ENCODE peak calls at places on chromosome 9, in eight cellular contexts. One of them, this sample, is unnamed.

GRCh38 chr9:108535526-108535925 is 320.3 kb downstream of the ACTL7B start:
- DNase-seq in cardiac muscle cell: no peak
- DNase-seq in choroid plexus epithelial cell: peak; percentile 31
- DNase-seq in CD8-positive, alpha-beta T cell: no peak
- DNase-seq in astrocyte of the spinal cord: no peak
- DNase-seq in fibroblast of mammary gland: peak; percentile 50
- DNase-seq in HFF-Myc: no peak
- DNase-seq in GM23248: no peak
- DNase-seq in this sample: peak; percentile 22

GRCh38 chr9:104900871-104901270 is 27.1 kb downstream of the ABCA1 start:
- DNase-seq in HFF-Myc: no peak
- DNase-seq in cardiac muscle cell: peak; percentile 40
- DNase-seq in astrocyte of the spinal cord: no peak
- DNase-seq in GM23248: no peak
- DNase-seq in fibroblast of mammary gland: no peak
- DNase-seq in CD8-positive, alpha-beta T cell: no peak
- DNase-seq in choroid plexus epithelial cell: peak; percentile 35
- DNase-seq in this sample: peak; percentile 17

GRCh38 chr9:92535940-92536850 is at the start of gene ECM2:
- DNase-seq in choroid plexus epithelial cell: peak; percentile 72
- DNase-seq in GM23248: peak; percentile 77
- DNase-seq in CD8-positive, alpha-beta T cell: no peak
- DNase-seq in cardiac muscle cell: peak; percentile 79
- DNase-seq in HFF-Myc: no peak
- DNase-seq in astrocyte of the spinal cord: peak; percentile 67
- DNase-seq in fibroblast of mammary gland: peak; percentile 68
- DNase-seq in this sample: peak; percentile 78

GRCh38 chr9:93776873-93777272 is 178.3 kb downstream of the BARX1 start:
- DNase-seq in CD8-positive, alpha-beta T cell: no peak
- DNase-seq in HFF-Myc: no peak
- DNase-seq in choroid plexus epithelial cell: no peak
- DNase-seq in fibroblast of mammary gland: no peak
- DNase-seq in astrocyte of the spinal cord: no peak
- DNase-seq in cardiac muscle cell: no peak
- DNase-seq in GM23248: no peak
- DNase-seq in this sample: no peak

GRCh38 chr9:129487658-129488483 is 133.0 kb downstream of the C9orf50 start:
- DNase-seq in astrocyte of the spinal cord: peak; percentile 71
- DNase-seq in cardiac muscle cell: peak; percentile 78
- DNase-seq in HFF-Myc: no peak
- DNase-seq in choroid plexus epithelial cell: peak; percentile 82
- DNase-seq in fibroblast of mammary gland: peak; percentile 71
- DNase-seq in GM23248: peak; percentile 73
- DNase-seq in CD8-positive, alpha-beta T cell: no peak
- DNase-seq in this sample: peak; percentile 73

GRCh38 chr9:1047605-1048235 is 2.4 kb upstream of the DMRT2 start:
- DNase-seq in HFF-Myc: no peak
- DNase-seq in CD8-positive, alpha-beta T cell: no peak
- DNase-seq in GM23248: peak; percentile 50
- DNase-seq in cardiac muscle cell: no peak
- DNase-seq in fibroblast of mammary gland: no peak
- DNase-seq in astrocyte of the spinal cord: no peak
- DNase-seq in choroid plexus epithelial cell: peak; percentile 5
- DNase-seq in this sample: peak; percentile 3

GRCh38 chr9:137138701-137139467 is at the start of gene GRIN1:
- DNase-seq in cardiac muscle cell: peak; percentile 46
- DNase-seq in GM23248: peak; percentile 59
- DNase-seq in choroid plexus epithelial cell: peak; percentile 20
- DNase-seq in fibroblast of mammary gland: no peak
- DNase-seq in CD8-positive, alpha-beta T cell: peak; percentile 43
- DNase-seq in astrocyte of the spinal cord: no peak
- DNase-seq in HFF-Myc: no peak
- DNase-seq in this sample: peak; percentile 76

GRCh38 chr9:81613002-81613750 is 76.2 kb downstream of the TLE1 start:
- DNase-seq in HFF-Myc: peak; percentile 81
- DNase-seq in fibroblast of mammary gland: peak; percentile 95
- DNase-seq in GM23248: peak; percentile 68
- DNase-seq in cardiac muscle cell: peak; percentile 97
- DNase-seq in CD8-positive, alpha-beta T cell: no peak
- DNase-seq in astrocyte of the spinal cord: peak; percentile 73
- DNase-seq in choroid plexus epithelial cell: peak; percentile 95
- DNase-seq in this sample: peak; percentile 96

GRCh38 chr9:135978650-135979461 is 17.7 kb upstream of the UBAC1 start:
- DNase-seq in CD8-positive, alpha-beta T cell: peak; percentile 68
- DNase-seq in astrocyte of the spinal cord: no peak
- DNase-seq in choroid plexus epithelial cell: no peak
- DNase-seq in GM23248: no peak
- DNase-seq in HFF-Myc: no peak
- DNase-seq in fibroblast of mammary gland: no peak
- DNase-seq in cardiac muscle cell: no peak
- DNase-seq in this sample: peak; percentile 21

GRCh38 chr9:38068866-38069628 is at the start of gene SHB:
- DNase-seq in CD8-positive, alpha-beta T cell: peak; percentile 83
- DNase-seq in HFF-Myc: no peak
- DNase-seq in astrocyte of the spinal cord: no peak
- DNase-seq in fibroblast of mammary gland: no peak
- DNase-seq in GM23248: peak; percentile 87
- DNase-seq in choroid plexus epithelial cell: peak; percentile 59
- DNase-seq in cardiac muscle cell: peak; percentile 70
- DNase-seq in this sample: peak; percentile 88

GRCh38 chr9:7320139-7320538 is 479.4 kb downstream of the DMAC1 start:
- DNase-seq in fibroblast of mammary gland: peak; percentile 100
- DNase-seq in CD8-positive, alpha-beta T cell: no peak
- DNase-seq in HFF-Myc: peak; percentile 88
- DNase-seq in GM23248: peak; percentile 94
- DNase-seq in choroid plexus epithelial cell: peak; percentile 88
- DNase-seq in astrocyte of the spinal cord: peak; percentile 84
- DNase-seq in cardiac muscle cell: peak; percentile 88
- DNase-seq in this sample: peak; percentile 1

GRCh38 chr9:116096046-116096445 is 57.5 kb upstream of the PAPPA start:
- DNase-seq in astrocyte of the spinal cord: no peak
- DNase-seq in GM23248: peak; percentile 59
- DNase-seq in CD8-positive, alpha-beta T cell: no peak
- DNase-seq in cardiac muscle cell: no peak
- DNase-seq in choroid plexus epithelial cell: no peak
- DNase-seq in fibroblast of mammary gland: peak; percentile 37
- DNase-seq in HFF-Myc: no peak
- DNase-seq in this sample: no peak

GRCh38 chr9:69149321-69149807 is 24.7 kb upstream of the TJP2 start:
- DNase-seq in CD8-positive, alpha-beta T cell: no peak
- DNase-seq in cardiac muscle cell: peak; percentile 88
- DNase-seq in astrocyte of the spinal cord: peak; percentile 72
- DNase-seq in HFF-Myc: no peak
- DNase-seq in GM23248: peak; percentile 80
- DNase-seq in choroid plexus epithelial cell: peak; percentile 94
- DNase-seq in fibroblast of mammary gland: peak; percentile 65
- DNase-seq in this sample: peak; percentile 81

GRCh38 chr9:82419827-82420486 is 431.4 kb downstream of the SPATA31D1 start:
- DNase-seq in fibroblast of mammary gland: no peak
- DNase-seq in GM23248: no peak
- DNase-seq in cardiac muscle cell: no peak
- DNase-seq in choroid plexus epithelial cell: no peak
- DNase-seq in HFF-Myc: no peak
- DNase-seq in astrocyte of the spinal cord: no peak
- DNase-seq in CD8-positive, alpha-beta T cell: no peak
- DNase-seq in this sample: no peak

GRCh38 chr9:133003071-133003461 is 24.6 kb downstream of the GFI1B start:
- DNase-seq in astrocyte of the spinal cord: no peak
- DNase-seq in GM23248: no peak
- DNase-seq in HFF-Myc: no peak
- DNase-seq in CD8-positive, alpha-beta T cell: no peak
- DNase-seq in fibroblast of mammary gland: no peak
- DNase-seq in choroid plexus epithelial cell: no peak
- DNase-seq in cardiac muscle cell: no peak
- DNase-seq in this sample: no peak

GRCh38 chr9:70021026-70021571 is 22.5 kb upstream of the MAMDC2 start:
- DNase-seq in cardiac muscle cell: peak; percentile 54
- DNase-seq in CD8-positive, alpha-beta T cell: no peak
- DNase-seq in astrocyte of the spinal cord: peak; percentile 94
- DNase-seq in choroid plexus epithelial cell: peak; percentile 79
- DNase-seq in fibroblast of mammary gland: peak; percentile 93
- DNase-seq in HFF-Myc: peak; percentile 41
- DNase-seq in GM23248: peak; percentile 91
- DNase-seq in this sample: peak; percentile 74

GRCh38 chr9:32783168-32783891 is at the start of gene TMEM215:
- DNase-seq in choroid plexus epithelial cell: peak; percentile 0
- DNase-seq in cardiac muscle cell: peak; percentile 3
- DNase-seq in CD8-positive, alpha-beta T cell: no peak
- DNase-seq in GM23248: no peak
- DNase-seq in fibroblast of mammary gland: no peak
- DNase-seq in astrocyte of the spinal cord: peak; percentile 1
- DNase-seq in HFF-Myc: no peak
- DNase-seq in this sample: peak; percentile 0
- H3K4me3 ChIP-seq in choroid plexus epithelial cell: no peak within 1 kb of the TSS
- H3K4me3 ChIP-seq in cardiac muscle cell: peak within 1 kb of the TSS; percentile 23
- H3K4me3 ChIP-seq in CD8-positive, alpha-beta T cell: no peak within 1 kb of the TSS
- H3K4me3 ChIP-seq in GM23248: no peak within 1 kb of the TSS
- H3K4me3 ChIP-seq in fibroblast of mammary gland: no peak within 1 kb of the TSS
- H3K4me3 ChIP-seq in astrocyte of the spinal cord: no peak within 1 kb of the TSS
- H3K4me3 ChIP-seq in HFF-Myc: no peak within 1 kb of the TSS
- H3K4me3 ChIP-seq in this sample: no peak within 1 kb of the TSS

DNA sequence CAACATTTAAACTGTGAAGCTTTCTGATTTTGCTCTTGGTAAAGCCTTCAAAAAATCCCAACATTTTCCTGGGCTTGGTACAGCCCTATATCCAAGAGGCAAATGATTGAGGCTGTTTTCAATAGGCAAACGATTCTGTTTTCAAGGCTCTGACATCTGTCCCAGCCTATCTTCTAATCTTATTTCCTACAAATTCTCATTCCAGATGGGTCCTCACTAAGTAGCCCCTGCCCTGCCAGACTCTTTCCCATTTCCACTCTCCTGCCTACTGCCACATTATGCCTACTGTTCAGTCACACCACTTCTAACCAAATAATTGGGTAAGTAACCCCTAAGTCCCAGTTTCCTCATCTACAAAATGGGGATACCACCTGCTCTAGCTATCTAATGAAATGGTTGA is 3.5 kb downstream of the GBA2 start:
- DNase-seq in fibroblast of mammary gland: no peak
- DNase-seq in astrocyte of the spinal cord: no peak
- DNase-seq in HFF-Myc: no peak
- DNase-seq in choroid plexus epithelial cell: no peak
- DNase-seq in GM23248: no peak
- DNase-seq in CD8-positive, alpha-beta T cell: no peak
- DNase-seq in cardiac muscle cell: no peak
- DNase-seq in this sample: no peak
- H3K4me3 ChIP-seq in fibroblast of mammary gland: no peak overlapping the region
- H3K4me3 ChIP-seq in astrocyte of the spinal cord: no peak overlapping the region
- H3K4me3 ChIP-seq in HFF-Myc: peak overlapping the region; percentile 93
- H3K4me3 ChIP-seq in choroid plexus epithelial cell: no peak overlapping the region
- H3K4me3 ChIP-seq in GM23248: peak overlapping the region; percentile 90
- H3K4me3 ChIP-seq in CD8-positive, alpha-beta T cell: no peak overlapping the region
- H3K4me3 ChIP-seq in cardiac muscle cell: peak overlapping the region; percentile 75
- H3K4me3 ChIP-seq in this sample: peak overlapping the region; percentile 93

GRCh38 chr9:88533951-88534455 is 975 bp upstream of the NXNL2 start:
- DNase-seq in HFF-Myc: no peak
- DNase-seq in GM23248: peak; percentile 65
- DNase-seq in fibroblast of mammary gland: peak; percentile 28
- DNase-seq in CD8-positive, alpha-beta T cell: no peak
- DNase-seq in astrocyte of the spinal cord: peak; percentile 66
- DNase-seq in choroid plexus epithelial cell: peak; percentile 45
- DNase-seq in cardiac muscle cell: peak; percentile 52
- DNase-seq in this sample: peak; percentile 73

GRCh38 chr9:88535932-88536324 is 950 bp downstream of the NXNL2 start:
- DNase-seq in astrocyte of the spinal cord: no peak
- DNase-seq in HFF-Myc: no peak
- DNase-seq in CD8-positive, alpha-beta T cell: no peak
- DNase-seq in choroid plexus epithelial cell: no peak
- DNase-seq in cardiac muscle cell: no peak
- DNase-seq in GM23248: no peak
- DNase-seq in fibroblast of mammary gland: peak; percentile 35
- DNase-seq in this sample: no peak

GRCh38 chr9:88534456-88535225 is at the start of gene NXNL2:
- DNase-seq in CD8-positive, alpha-beta T cell: peak; percentile 16
- DNase-seq in fibroblast of mammary gland: peak; percentile 67
- DNase-seq in cardiac muscle cell: peak; percentile 85
- DNase-seq in GM23248: peak; percentile 90
- DNase-seq in astrocyte of the spinal cord: peak; percentile 83
- DNase-seq in choroid plexus epithelial cell: peak; percentile 91
- DNase-seq in HFF-Myc: no peak
- DNase-seq in this sample: peak; percentile 93

GRCh38 chr9:88536951-88537742 is 2.2 kb downstream of the NXNL2 start:
- DNase-seq in CD8-positive, alpha-beta T cell: no peak
- DNase-seq in HFF-Myc: no peak
- DNase-seq in GM23248: no peak
- DNase-seq in fibroblast of mammary gland: no peak
- DNase-seq in choroid plexus epithelial cell: no peak
- DNase-seq in astrocyte of the spinal cord: no peak
- DNase-seq in cardiac muscle cell: no peak
- DNase-seq in this sample: no peak

DNA sequence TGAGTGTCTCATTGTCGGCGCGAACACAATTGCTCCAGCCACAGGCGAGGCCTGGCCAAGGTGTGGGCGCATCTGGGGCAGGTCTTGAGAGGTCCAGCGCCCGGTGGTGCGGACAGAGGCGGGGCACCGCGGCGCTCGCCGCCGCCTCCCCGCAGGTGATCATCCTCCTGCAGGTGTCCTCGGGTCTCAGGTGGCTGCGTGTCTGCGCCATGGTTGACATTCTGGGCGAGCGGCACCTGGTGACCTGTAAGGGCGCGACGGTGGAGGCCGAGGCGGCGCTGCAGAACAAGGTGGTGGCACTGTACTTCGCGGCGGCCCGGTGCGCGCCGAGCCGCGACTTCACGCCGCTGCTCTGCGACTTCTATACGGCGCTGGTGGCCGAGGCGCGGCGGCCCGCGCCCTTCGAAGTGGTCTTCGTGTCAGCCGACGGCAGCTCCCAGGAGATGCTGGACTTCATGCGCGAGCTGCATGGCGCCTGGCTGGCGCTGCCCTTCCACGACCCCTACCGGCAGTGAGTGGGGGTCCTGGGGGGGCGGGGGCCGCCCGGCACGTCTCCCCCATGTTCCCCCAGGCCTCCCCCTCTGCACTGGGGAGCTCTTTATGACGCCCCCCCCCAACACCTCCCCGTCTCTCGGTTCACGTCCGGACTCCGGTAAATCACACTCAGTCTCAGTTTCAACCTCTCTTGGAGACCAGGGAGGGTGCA is 401 bp downstream of the NXNL2 start:
- DNase-seq in CD8-positive, alpha-beta T cell: no peak
- DNase-seq in choroid plexus epithelial cell: no peak
- DNase-seq in astrocyte of the spinal cord: no peak
- DNase-seq in GM23248: no peak
- DNase-seq in cardiac muscle cell: no peak
- DNase-seq in HFF-Myc: no peak
- DNase-seq in fibroblast of mammary gland: no peak
- DNase-seq in this sample: no peak
- H3K4me3 ChIP-seq in CD8-positive, alpha-beta T cell: peak overlapping the region; percentile 52
- H3K4me3 ChIP-seq in choroid plexus epithelial cell: peak overlapping the region; percentile 64
- H3K4me3 ChIP-seq in astrocyte of the spinal cord: peak overlapping the region; percentile 63
- H3K4me3 ChIP-seq in GM23248: peak overlapping the region; percentile 74
- H3K4me3 ChIP-seq in cardiac muscle cell: peak overlapping the region; percentile 39
- H3K4me3 ChIP-seq in HFF-Myc: peak overlapping the region; percentile 45
- H3K4me3 ChIP-seq in fibroblast of mammary gland: peak overlapping the region; percentile 64
- H3K4me3 ChIP-seq in this sample: peak overlapping the region; percentile 72

DNA sequence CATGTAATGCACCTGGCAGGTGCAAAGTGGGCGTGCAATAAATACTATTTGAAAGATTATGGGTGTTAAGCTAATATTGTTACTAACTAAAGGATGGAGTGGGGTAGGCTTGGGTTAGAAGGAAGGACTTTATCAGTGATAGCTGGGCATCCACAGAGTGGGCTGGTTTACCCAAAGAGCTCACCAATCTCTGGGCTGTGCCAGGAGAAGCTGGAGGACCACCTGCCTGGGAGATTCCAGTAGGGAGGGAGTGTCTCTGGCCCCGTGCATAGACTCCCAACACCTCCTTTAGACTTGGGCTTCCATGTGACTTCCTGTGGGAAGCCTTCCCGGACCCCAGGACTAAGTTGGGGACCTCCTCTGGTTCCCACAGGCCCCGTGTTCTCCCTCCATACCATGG is 5.6 kb upstream of the URM1 start:
- DNase-seq in astrocyte of the spinal cord: no peak
- DNase-seq in choroid plexus epithelial cell: no peak
- DNase-seq in GM23248: no peak
- DNase-seq in fibroblast of mammary gland: no peak
- DNase-seq in CD8-positive, alpha-beta T cell: no peak
- DNase-seq in HFF-Myc: no peak
- DNase-seq in cardiac muscle cell: no peak
- DNase-seq in this sample: no peak
- H3K4me3 ChIP-seq in astrocyte of the spinal cord: no peak overlapping the region
- H3K4me3 ChIP-seq in choroid plexus epithelial cell: no peak overlapping the region
- H3K4me3 ChIP-seq in GM23248: no peak overlapping the region
- H3K4me3 ChIP-seq in fibroblast of mammary gland: no peak overlapping the region
- H3K4me3 ChIP-seq in CD8-positive, alpha-beta T cell: peak overlapping the region; percentile 37
- H3K4me3 ChIP-seq in HFF-Myc: no peak overlapping the region
- H3K4me3 ChIP-seq in cardiac muscle cell: no peak overlapping the region
- H3K4me3 ChIP-seq in this sample: peak overlapping the region; percentile 52

This sample was measured in adipocyte.